ENCODE peak calls at places on chromosomes 1 and 21, in six cellular contexts. V, H, U, W, Y and R are unnamed samples.

GRCh38 chr1:156565519-156565918 is 6.8 kb downstream of the IQGAP3 start:
- DNase-seq in V (no peak), H (no peak), U (no peak), W (no peak), Y (no peak), R (no peak)

GRCh38 chr1:67590329-67590728 is 94.7 kb upstream of the GADD45A start:
- DNase-seq in V (no peak), H (no peak), U (no peak), W (peak; percentile 62), Y (no peak), R (no peak)

GRCh38 chr1:64624446-64624766 is 120.5 kb upstream of the RAVER2 start:
- DNase-seq in V (peak; percentile 39), H (no peak), U (no peak), W (no peak), Y (no peak), R (no peak)

GRCh38 chr1:112402682-112403643 is 6.9 kb downstream of the CTTNBP2NL start:
- DNase-seq in V (no peak), H (no peak), U (no peak), W (no peak), Y (no peak), R (no peak)

GRCh38 chr1:203467550-203467921 is 8.1 kb upstream of the PRELP start:
- DNase-seq in V (no peak), H (no peak), U (peak; percentile 88), W (no peak), Y (no peak), R (no peak)

GRCh38 chr1:161440312-161440894 is 64.9 kb upstream of the FCGR2A start:
- DNase-seq in V (peak; percentile 86), H (peak; percentile 88), U (peak; percentile 73), W (peak; percentile 75), Y (no peak), R (peak; percentile 16)

GRCh38 chr1:199954701-199955100 is 72.8 kb upstream of the NR5A2 start:
- DNase-seq in V (no peak), H (peak; percentile 66), U (no peak), W (peak; percentile 46), Y (peak; percentile 43), R (no peak)

GRCh38 chr1:162030741-162031280 is 7.1 kb upstream of the OLFML2B start:
- DNase-seq in V (no peak), H (no peak), U (no peak), W (no peak), Y (no peak), R (no peak)

GRCh38 chr1:67256291-67257172 is 51.1 kb upstream of the IL12RB2 start:
- DNase-seq in V (no peak), H (no peak), U (no peak), W (no peak), Y (no peak), R (no peak)

GRCh38 chr21:28090546-28090945 is 902.1 kb downstream of the LTN1 start:
- DNase-seq in V (no peak), H (no peak), U (no peak), W (no peak), Y (no peak), R (no peak)
- H3K4me3 ChIP-seq in V (no peak overlapping the region), H (no peak overlapping the region), U (peak overlapping the region; percentile 69), W (peak overlapping the region; percentile 13), Y (no peak overlapping the region), R (no peak overlapping the region)

GRCh38 chr1:150875197-150876110 is 945 bp downstream of the ARNT start:
- DNase-seq in V (no peak), H (no peak), U (no peak), W (peak; percentile 44), Y (no peak), R (no peak)
- H3K27ac ChIP-seq in V (peak overlapping the region; percentile 20), H (peak overlapping the region; percentile 69), U (peak overlapping the region; percentile 92), W (peak overlapping the region; percentile 81), Y (no peak overlapping the region), R (peak overlapping the region; percentile 83)

GRCh38 chr1:36456391-36456928 is 6.2 kb upstream of the OSCP1 start:
- DNase-seq in V (no peak), H (no peak), U (no peak), W (no peak), Y (no peak), R (no peak)
- H3K4me1 ChIP-seq in V (no peaks in the 10 kb centered on the region), H (peaks cover 1% of the 10 kb centered on the region), U (no peaks in the 10 kb centered on the region), W (no peaks in the 10 kb centered on the region), Y (no peaks in the 10 kb centered on the region), R (peaks cover 19% of the 10 kb centered on the region)

GRCh38 chr1:73913025-73913424 is 285.0 kb downstream of the LRRIQ3 start:
- DNase-seq in V (no peak), H (no peak), U (no peak), W (no peak), Y (no peak), R (no peak)
- H3K4me3 ChIP-seq in V (no peak overlapping the region), H (no peak overlapping the region), U (no peak overlapping the region), W (no peak overlapping the region), Y (no peak overlapping the region), R (no peak overlapping the region)

DNA sequence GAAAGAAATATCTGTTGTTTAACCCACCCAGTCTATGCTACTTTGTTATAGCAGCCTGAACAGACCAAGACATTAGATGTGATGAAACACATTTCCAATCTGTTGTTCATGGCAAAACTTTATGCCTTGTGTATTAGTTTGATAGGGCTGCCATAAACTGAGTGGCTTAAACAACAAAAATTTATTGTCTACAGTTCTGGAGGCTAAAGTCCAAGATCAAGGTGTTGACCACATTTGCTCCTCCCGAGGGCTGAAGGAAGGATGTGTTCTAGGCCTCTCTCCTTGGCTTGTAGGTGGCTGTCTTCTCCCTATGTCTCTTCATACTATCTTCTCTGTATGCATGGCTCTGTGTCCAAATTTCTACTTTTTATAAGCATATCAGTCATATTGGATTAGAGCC is 94.1 kb upstream of the HIVEP3 start:
- DNase-seq in V (no peak), H (no peak), U (no peak), W (no peak), Y (no peak), R (no peak)
- H3K27ac ChIP-seq in V (no peak overlapping the region), H (no peak overlapping the region), U (no peak overlapping the region), W (no peak overlapping the region), Y (no peak overlapping the region), R (no peak overlapping the region)